ENCODE peak calls at places on chromosomes 11 and 22, in ten cellular contexts. One of them, this sample, is unnamed.

GRCh38 chr11:27209562-27210005 is 153.4 kb downstream of the CCDC34 start:
- DNase-seq in left lung: peak
- DNase-seq in bronchial epithelial cell: peak
- DNase-seq in astrocyte of the spinal cord: peak
- DNase-seq in left ventricle myocardium inferior: peak
- DNase-seq in fibroblast of lung: peak
- DNase-seq in stomach: no peak
- DNase-seq in OCI-LY7: no peak
- DNase-seq in brain microvascular endothelial cell: peak
- DNase-seq in epithelial cell of esophagus: peak
- DNase-seq in this sample: peak

GRCh38 chr22:30186535-30186934 is 60.0 kb downstream of the LIF start:
- DNase-seq in left lung: no peak
- DNase-seq in bronchial epithelial cell: no peak
- DNase-seq in astrocyte of the spinal cord: no peak
- DNase-seq in left ventricle myocardium inferior: no peak
- DNase-seq in fibroblast of lung: no peak
- DNase-seq in stomach: no peak
- DNase-seq in OCI-LY7: no peak
- DNase-seq in brain microvascular endothelial cell: no peak
- DNase-seq in epithelial cell of esophagus: no peak
- DNase-seq in this sample: no peak

GRCh38 chr11:2860636-2861035 is 24.9 kb downstream of the CDKN1C start:
- DNase-seq in left lung: no peak
- DNase-seq in bronchial epithelial cell: no peak
- DNase-seq in astrocyte of the spinal cord: peak
- DNase-seq in left ventricle myocardium inferior: no peak
- DNase-seq in fibroblast of lung: peak
- DNase-seq in stomach: peak
- DNase-seq in OCI-LY7: no peak
- DNase-seq in brain microvascular endothelial cell: peak
- DNase-seq in epithelial cell of esophagus: peak
- DNase-seq in this sample: peak

GRCh38 chr22:22422629-22423112 is 85.9 kb downstream of the ZNF280B start:
- DNase-seq in left lung: no peak
- DNase-seq in bronchial epithelial cell: peak
- DNase-seq in astrocyte of the spinal cord: peak
- DNase-seq in left ventricle myocardium inferior: peak
- DNase-seq in fibroblast of lung: peak
- DNase-seq in stomach: peak
- DNase-seq in OCI-LY7: peak
- DNase-seq in brain microvascular endothelial cell: peak
- DNase-seq in epithelial cell of esophagus: peak
- DNase-seq in this sample: peak

GRCh38 chr11:85815186-85815911 is 4.4 kb upstream of the SYTL2 start:
- DNase-seq in left lung: no peak
- DNase-seq in bronchial epithelial cell: peak
- DNase-seq in astrocyte of the spinal cord: peak
- DNase-seq in left ventricle myocardium inferior: no peak
- DNase-seq in fibroblast of lung: peak
- DNase-seq in stomach: no peak
- DNase-seq in OCI-LY7: no peak
- DNase-seq in brain microvascular endothelial cell: no peak
- DNase-seq in epithelial cell of esophagus: peak
- DNase-seq in this sample: no peak

GRCh38 chr11:76560219-76560618 is 110.3 kb downstream of the LRRC32 start:
- DNase-seq in left lung: no peak
- DNase-seq in bronchial epithelial cell: peak
- DNase-seq in astrocyte of the spinal cord: peak
- DNase-seq in left ventricle myocardium inferior: no peak
- DNase-seq in fibroblast of lung: peak
- DNase-seq in stomach: no peak
- DNase-seq in OCI-LY7: no peak
- DNase-seq in brain microvascular endothelial cell: no peak
- DNase-seq in epithelial cell of esophagus: peak
- DNase-seq in this sample: no peak

GRCh38 chr11:81772161-81772560 is 961.5 kb downstream of the FAM181B start:
- DNase-seq in left lung: no peak
- DNase-seq in bronchial epithelial cell: peak
- DNase-seq in astrocyte of the spinal cord: peak
- DNase-seq in left ventricle myocardium inferior: no peak
- DNase-seq in fibroblast of lung: peak
- DNase-seq in stomach: no peak
- DNase-seq in OCI-LY7: no peak
- DNase-seq in brain microvascular endothelial cell: peak
- DNase-seq in epithelial cell of esophagus: peak
- DNase-seq in this sample: peak

GRCh38 chr11:18749681-18750319 is 23.8 kb upstream of the IGSF22 start:
- DNase-seq in left lung: no peak
- DNase-seq in bronchial epithelial cell: peak
- DNase-seq in astrocyte of the spinal cord: peak
- DNase-seq in left ventricle myocardium inferior: no peak
- DNase-seq in fibroblast of lung: peak
- DNase-seq in stomach: no peak
- DNase-seq in OCI-LY7: no peak
- DNase-seq in brain microvascular endothelial cell: peak
- DNase-seq in epithelial cell of esophagus: peak
- DNase-seq in this sample: peak

GRCh38 chr11:86812322-86812670 is 12.0 kb downstream of the PRSS23 start:
- DNase-seq in left lung: no peak
- DNase-seq in bronchial epithelial cell: no peak
- DNase-seq in astrocyte of the spinal cord: no peak
- DNase-seq in left ventricle myocardium inferior: no peak
- DNase-seq in fibroblast of lung: no peak
- DNase-seq in stomach: peak
- DNase-seq in OCI-LY7: no peak
- DNase-seq in brain microvascular endothelial cell: no peak
- DNase-seq in epithelial cell of esophagus: no peak
- DNase-seq in this sample: no peak

DNA sequence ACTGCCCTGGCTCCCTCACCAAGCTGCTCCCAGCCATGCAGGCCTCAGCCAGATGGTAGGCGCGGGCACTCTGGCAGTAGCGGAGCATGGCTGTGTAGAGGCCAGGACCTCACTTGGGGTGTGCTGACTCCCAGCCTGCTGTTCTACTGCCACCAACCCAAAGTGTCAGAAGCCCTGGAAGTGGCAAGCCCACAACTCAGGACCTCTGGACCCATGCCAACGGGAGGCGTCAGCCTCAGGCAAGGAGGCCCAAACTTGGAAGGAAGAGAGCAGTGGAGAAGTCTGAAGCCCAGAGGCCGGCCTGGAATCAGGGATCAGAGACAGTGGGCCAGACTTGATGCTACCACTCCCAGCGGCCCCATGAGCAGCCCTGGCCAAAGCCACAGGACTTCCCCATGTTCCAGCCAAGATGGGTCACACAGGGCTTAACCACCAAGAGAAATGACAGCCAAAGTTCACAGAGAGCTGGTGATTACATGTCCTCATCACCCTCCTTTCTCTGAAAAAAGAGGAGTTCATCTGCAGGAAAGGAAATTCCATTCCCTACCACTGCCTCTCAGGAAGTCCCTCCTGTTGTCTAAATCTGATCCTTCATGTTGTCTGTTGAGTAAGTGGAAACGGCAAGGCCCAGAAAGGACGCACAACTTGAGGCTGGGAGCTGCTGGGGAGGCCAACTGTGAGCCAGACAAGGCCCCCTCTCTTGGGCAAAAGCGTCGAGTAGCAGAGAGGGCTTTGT is 4.4 kb downstream of the ARRB1 start:
- DNase-seq in left lung: no peak
- DNase-seq in bronchial epithelial cell: no peak
- DNase-seq in astrocyte of the spinal cord: no peak
- DNase-seq in left ventricle myocardium inferior: peak
- DNase-seq in fibroblast of lung: peak
- DNase-seq in stomach: peak
- DNase-seq in OCI-LY7: no peak
- DNase-seq in brain microvascular endothelial cell: no peak
- DNase-seq in epithelial cell of esophagus: no peak
- DNase-seq in this sample: peak
- H3K4me3 ChIP-seq in left lung: no peak
- H3K4me3 ChIP-seq in bronchial epithelial cell: no peak
- H3K4me3 ChIP-seq in astrocyte of the spinal cord: no peak
- H3K4me3 ChIP-seq in left ventricle myocardium inferior: no peak
- H3K4me3 ChIP-seq in fibroblast of lung: no peak
- H3K4me3 ChIP-seq in stomach: no peak
- H3K4me3 ChIP-seq in OCI-LY7: no peak
- H3K4me3 ChIP-seq in brain microvascular endothelial cell: no peak
- H3K4me3 ChIP-seq in epithelial cell of esophagus: no peak
- H3K4me3 ChIP-seq in this sample: no peak

DNA sequence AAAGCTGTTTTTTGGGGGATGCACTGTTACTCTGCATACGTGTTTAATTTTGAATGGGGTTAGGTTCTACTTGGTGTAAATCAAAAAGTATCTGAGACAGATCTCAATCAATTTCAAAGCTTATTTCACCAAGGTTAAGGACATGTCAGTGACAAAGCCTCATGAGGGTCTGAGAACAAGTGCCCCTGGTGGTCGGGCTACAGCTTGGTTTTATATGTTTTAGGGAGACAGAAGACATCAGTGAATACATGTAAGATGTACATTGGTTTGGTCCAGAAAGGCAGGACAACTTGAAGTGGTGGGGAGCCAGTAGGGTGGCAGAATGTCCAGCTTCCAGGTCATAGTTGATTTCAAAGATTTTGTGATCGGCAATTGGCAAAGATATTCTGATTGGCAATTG is 262.9 kb downstream of the LUZP2 start:
- DNase-seq in left lung: no peak
- DNase-seq in bronchial epithelial cell: no peak
- DNase-seq in astrocyte of the spinal cord: no peak
- DNase-seq in left ventricle myocardium inferior: no peak
- DNase-seq in fibroblast of lung: no peak
- DNase-seq in stomach: no peak
- DNase-seq in OCI-LY7: no peak
- DNase-seq in brain microvascular endothelial cell: no peak
- DNase-seq in epithelial cell of esophagus: no peak
- DNase-seq in this sample: no peak
- TF ChIP-seq CTCF in left lung: no peak
- TF ChIP-seq CTCF in bronchial epithelial cell: no peak
- TF ChIP-seq CTCF in astrocyte of the spinal cord: no peak
- TF ChIP-seq CTCF in left ventricle myocardium inferior: no peak
- TF ChIP-seq CTCF in fibroblast of lung: no peak
- TF ChIP-seq CTCF in stomach: no peak
- TF ChIP-seq CTCF in OCI-LY7: no peak
- TF ChIP-seq CTCF in brain microvascular endothelial cell: no peak
- TF ChIP-seq CTCF in epithelial cell of esophagus: no peak
- TF ChIP-seq CTCF in this sample: no peak

GRCh38 chr22:38923463-38924196 is 33.8 kb upstream of the APOBEC3A start:
- DNase-seq in left lung: peak
- DNase-seq in bronchial epithelial cell: peak
- DNase-seq in astrocyte of the spinal cord: peak
- DNase-seq in left ventricle myocardium inferior: peak
- DNase-seq in fibroblast of lung: peak
- DNase-seq in stomach: peak
- DNase-seq in OCI-LY7: no peak
- DNase-seq in brain microvascular endothelial cell: peak
- DNase-seq in epithelial cell of esophagus: peak
- DNase-seq in this sample: peak

GRCh38 chr22:38927033-38927789 is 30.2 kb upstream of the APOBEC3A start:
- DNase-seq in left lung: peak
- DNase-seq in bronchial epithelial cell: peak
- DNase-seq in astrocyte of the spinal cord: peak
- DNase-seq in left ventricle myocardium inferior: peak
- DNase-seq in fibroblast of lung: peak
- DNase-seq in stomach: peak
- DNase-seq in OCI-LY7: no peak
- DNase-seq in brain microvascular endothelial cell: peak
- DNase-seq in epithelial cell of esophagus: peak
- DNase-seq in this sample: peak

GRCh38 chr22:38921801-38922200 is 35.6 kb upstream of the APOBEC3A start:
- DNase-seq in left lung: no peak
- DNase-seq in bronchial epithelial cell: no peak
- DNase-seq in astrocyte of the spinal cord: no peak
- DNase-seq in left ventricle myocardium inferior: no peak
- DNase-seq in fibroblast of lung: no peak
- DNase-seq in stomach: no peak
- DNase-seq in OCI-LY7: no peak
- DNase-seq in brain microvascular endothelial cell: no peak
- DNase-seq in epithelial cell of esophagus: no peak
- DNase-seq in this sample: no peak

GRCh38 chr22:38925571-38926041 is 31.8 kb upstream of the APOBEC3A start:
- DNase-seq in left lung: no peak
- DNase-seq in bronchial epithelial cell: no peak
- DNase-seq in astrocyte of the spinal cord: peak
- DNase-seq in left ventricle myocardium inferior: no peak
- DNase-seq in fibroblast of lung: peak
- DNase-seq in stomach: no peak
- DNase-seq in OCI-LY7: no peak
- DNase-seq in brain microvascular endothelial cell: no peak
- DNase-seq in epithelial cell of esophagus: no peak
- DNase-seq in this sample: no peak

GRCh38 chr22:38924197-38924952 is 33.0 kb upstream of the APOBEC3A start:
- DNase-seq in left lung: peak
- DNase-seq in bronchial epithelial cell: peak
- DNase-seq in astrocyte of the spinal cord: peak
- DNase-seq in left ventricle myocardium inferior: peak
- DNase-seq in fibroblast of lung: peak
- DNase-seq in stomach: peak
- DNase-seq in OCI-LY7: no peak
- DNase-seq in brain microvascular endothelial cell: peak
- DNase-seq in epithelial cell of esophagus: peak
- DNase-seq in this sample: peak
- H3K4me3 ChIP-seq in left lung: no peak
- H3K4me3 ChIP-seq in bronchial epithelial cell: no peak
- H3K4me3 ChIP-seq in astrocyte of the spinal cord: peak
- H3K4me3 ChIP-seq in left ventricle myocardium inferior: peak
- H3K4me3 ChIP-seq in fibroblast of lung: no peak
- H3K4me3 ChIP-seq in stomach: no peak
- H3K4me3 ChIP-seq in OCI-LY7: no peak
- H3K4me3 ChIP-seq in brain microvascular endothelial cell: peak
- H3K4me3 ChIP-seq in epithelial cell of esophagus: no peak
- H3K4me3 ChIP-seq in this sample: no peak

DNA sequence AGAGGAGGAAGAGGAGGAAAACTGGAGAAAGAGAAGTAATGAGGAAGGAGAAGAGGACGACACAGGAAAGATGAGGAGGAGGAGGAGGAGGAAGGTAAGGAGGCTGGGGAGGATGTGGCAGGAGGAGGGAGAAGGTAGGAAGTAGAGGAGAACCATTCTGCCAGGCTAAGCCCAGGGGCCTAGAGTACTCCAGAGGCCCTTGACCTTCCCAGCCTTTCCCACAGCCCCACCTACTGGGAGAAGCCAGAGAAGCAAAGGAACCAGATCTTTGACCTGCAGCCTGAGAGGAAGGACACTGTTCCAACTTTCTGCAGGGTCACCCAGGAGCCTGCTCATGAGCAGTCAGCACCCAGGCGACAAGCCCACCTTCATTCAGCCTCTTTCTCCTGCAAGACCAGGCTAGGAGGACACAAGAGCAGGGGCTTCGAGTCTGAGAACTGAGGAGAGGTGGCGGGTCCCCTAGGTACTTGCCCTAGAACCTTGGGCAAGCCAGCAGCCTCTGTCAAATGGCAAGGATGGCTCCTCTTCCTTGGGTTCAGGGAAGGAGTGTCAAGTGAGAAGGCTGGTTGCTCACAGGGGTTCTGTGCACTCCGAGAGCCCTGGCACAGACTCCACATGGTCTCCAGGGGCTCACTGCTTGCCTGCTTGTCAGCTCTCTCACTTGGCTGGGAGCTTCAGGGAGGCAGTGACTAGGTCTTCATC is 27.9 kb upstream of the OAF start:
- DNase-seq in left lung: peak
- DNase-seq in bronchial epithelial cell: peak
- DNase-seq in astrocyte of the spinal cord: no peak
- DNase-seq in left ventricle myocardium inferior: peak
- DNase-seq in fibroblast of lung: no peak
- DNase-seq in stomach: peak
- DNase-seq in OCI-LY7: peak
- DNase-seq in brain microvascular endothelial cell: no peak
- DNase-seq in epithelial cell of esophagus: peak
- DNase-seq in this sample: no peak
- TF ChIP-seq CTCF in left lung: peak
- TF ChIP-seq CTCF in bronchial epithelial cell: peak
- TF ChIP-seq CTCF in astrocyte of the spinal cord: peak
- TF ChIP-seq CTCF in left ventricle myocardium inferior: peak
- TF ChIP-seq CTCF in fibroblast of lung: peak
- TF ChIP-seq CTCF in stomach: no peak
- TF ChIP-seq CTCF in OCI-LY7: no peak
- TF ChIP-seq CTCF in brain microvascular endothelial cell: peak
- TF ChIP-seq CTCF in epithelial cell of esophagus: peak
- TF ChIP-seq CTCF in this sample: peak